ENCODE peak calls at places on chromosome 12, in seven cellular contexts. One of them, this sample, is unnamed.

GRCh38 chr12:13135336-13136178 is 32.1 kb upstream of the GSG1 start:
- DNase-seq in COR-L47: no peak
- DNase-seq in posterior cingulate gyrus: peak; percentile 75
- DNase-seq in NCI-H82: no peak
- DNase-seq in astrocyte of the spinal cord: peak; percentile 90
- DNase-seq in CD8-positive, alpha-beta memory T cell: no peak
- DNase-seq in effector memory CD4-positive, alpha-beta T cell: no peak
- DNase-seq in this sample: no peak

GRCh38 chr12:58504539-58504938 is 415.8 kb downstream of the LRIG3 start:
- DNase-seq in COR-L47: no peak
- DNase-seq in posterior cingulate gyrus: no peak
- DNase-seq in NCI-H82: no peak
- DNase-seq in astrocyte of the spinal cord: no peak
- DNase-seq in CD8-positive, alpha-beta memory T cell: no peak
- DNase-seq in effector memory CD4-positive, alpha-beta T cell: no peak
- DNase-seq in this sample: no peak

GRCh38 chr12:93011100-93011499 is 82.0 kb upstream of the EEA1 start:
- DNase-seq in COR-L47: no peak
- DNase-seq in posterior cingulate gyrus: no peak
- DNase-seq in NCI-H82: no peak
- DNase-seq in astrocyte of the spinal cord: no peak
- DNase-seq in CD8-positive, alpha-beta memory T cell: no peak
- DNase-seq in effector memory CD4-positive, alpha-beta T cell: no peak
- DNase-seq in this sample: no peak

GRCh38 chr12:107884769-107885694 is 110.5 kb downstream of the ASCL4 start:
- DNase-seq in COR-L47: peak; percentile 39
- DNase-seq in posterior cingulate gyrus: peak; percentile 78
- DNase-seq in NCI-H82: peak; percentile 86
- DNase-seq in astrocyte of the spinal cord: peak; percentile 45
- DNase-seq in CD8-positive, alpha-beta memory T cell: peak; percentile 14
- DNase-seq in effector memory CD4-positive, alpha-beta T cell: no peak
- DNase-seq in this sample: peak; percentile 66

GRCh38 chr12:991350-992278 is 591 bp downstream of the ERC1 start:
- DNase-seq in COR-L47: peak; percentile 2
- DNase-seq in posterior cingulate gyrus: no peak
- DNase-seq in NCI-H82: peak; percentile 86
- DNase-seq in astrocyte of the spinal cord: peak; percentile 46
- DNase-seq in CD8-positive, alpha-beta memory T cell: peak; percentile 19
- DNase-seq in effector memory CD4-positive, alpha-beta T cell: no peak
- DNase-seq in this sample: no peak

GRCh38 chr12:116133149-116133548 is 144.3 kb downstream of the MED13L start:
- DNase-seq in COR-L47: no peak
- DNase-seq in posterior cingulate gyrus: no peak
- DNase-seq in NCI-H82: no peak
- DNase-seq in astrocyte of the spinal cord: no peak
- DNase-seq in CD8-positive, alpha-beta memory T cell: no peak
- DNase-seq in effector memory CD4-positive, alpha-beta T cell: no peak
- DNase-seq in this sample: no peak

GRCh38 chr12:15505616-15506015 is 183.3 kb downstream of the PTPRO start:
- DNase-seq in COR-L47: no peak
- DNase-seq in posterior cingulate gyrus: no peak
- DNase-seq in NCI-H82: no peak
- DNase-seq in astrocyte of the spinal cord: no peak
- DNase-seq in CD8-positive, alpha-beta memory T cell: no peak
- DNase-seq in effector memory CD4-positive, alpha-beta T cell: no peak
- DNase-seq in this sample: no peak

GRCh38 chr12:94874986-94875312 is 128.5 kb downstream of the NDUFA12 start:
- DNase-seq in COR-L47: no peak
- DNase-seq in posterior cingulate gyrus: no peak
- DNase-seq in NCI-H82: no peak
- DNase-seq in astrocyte of the spinal cord: no peak
- DNase-seq in CD8-positive, alpha-beta memory T cell: no peak
- DNase-seq in effector memory CD4-positive, alpha-beta T cell: no peak
- DNase-seq in this sample: no peak

This sample was measured in natural killer cell treated with Interleukin-12 subunit alpha and Interleukin-12 subunit beta and Interleukin-15 and Interleukin-18, amount 100 ng/mL, for 72 hours.